ENCODE peak calls at places on chromosomes 7 and 10, in six cellular contexts. One of them, this sample, is unnamed.

GRCh38 chr10:129525408-129525807 is 58.4 kb downstream of the MGMT start:
- DNase-seq in A549: no peak
- DNase-seq in astrocyte of the cerebellum: peak
- DNase-seq in HCT116: no peak
- DNase-seq in RWPE1: peak
- DNase-seq in epithelial cell of esophagus: peak
- DNase-seq in this sample: no peak

GRCh38 chr10:51029172-51029641 is 45.1 kb upstream of the PRKG1 start:
- DNase-seq in A549: no peak
- DNase-seq in astrocyte of the cerebellum: no peak
- DNase-seq in HCT116: no peak
- DNase-seq in RWPE1: peak
- DNase-seq in epithelial cell of esophagus: peak
- DNase-seq in this sample: no peak

GRCh38 chr10:18144928-18145327 is 4.7 kb downstream of the CACNB2 start:
- DNase-seq in A549: no peak
- DNase-seq in astrocyte of the cerebellum: no peak
- DNase-seq in HCT116: no peak
- DNase-seq in RWPE1: no peak
- DNase-seq in epithelial cell of esophagus: peak
- DNase-seq in this sample: peak

GRCh38 chr7:81510122-81510521 is 259.7 kb downstream of the HGF start:
- DNase-seq in A549: no peak
- DNase-seq in astrocyte of the cerebellum: no peak
- DNase-seq in HCT116: no peak
- DNase-seq in RWPE1: no peak
- DNase-seq in epithelial cell of esophagus: no peak
- DNase-seq in this sample: no peak

GRCh38 chr7:107596881-107597581 is 17.0 kb downstream of the BCAP29 start:
- DNase-seq in A549: no peak
- DNase-seq in astrocyte of the cerebellum: peak
- DNase-seq in HCT116: no peak
- DNase-seq in RWPE1: no peak
- DNase-seq in epithelial cell of esophagus: no peak
- DNase-seq in this sample: no peak

GRCh38 chr7:106775552-106775936 is 89.5 kb upstream of the PIK3CG start:
- DNase-seq in A549: peak
- DNase-seq in astrocyte of the cerebellum: no peak
- DNase-seq in HCT116: peak
- DNase-seq in RWPE1: peak
- DNase-seq in epithelial cell of esophagus: peak
- DNase-seq in this sample: no peak

GRCh38 chr7:28005848-28006233 is 174.8 kb downstream of the JAZF1 start:
- DNase-seq in A549: no peak
- DNase-seq in astrocyte of the cerebellum: no peak
- DNase-seq in HCT116: no peak
- DNase-seq in RWPE1: no peak
- DNase-seq in epithelial cell of esophagus: no peak
- DNase-seq in this sample: no peak

GRCh38 chr10:100970076-100970913 is 991 bp downstream of the SEMA4G start:
- DNase-seq in A549: peak
- DNase-seq in astrocyte of the cerebellum: no peak
- DNase-seq in HCT116: peak
- DNase-seq in RWPE1: peak
- DNase-seq in epithelial cell of esophagus: peak
- DNase-seq in this sample: no peak

GRCh38 chr10:65275296-65275695 is 1650.5 kb upstream of the LRRTM3 start:
- DNase-seq in A549: peak
- DNase-seq in astrocyte of the cerebellum: no peak
- DNase-seq in HCT116: no peak
- DNase-seq in RWPE1: no peak
- DNase-seq in epithelial cell of esophagus: no peak
- DNase-seq in this sample: no peak

GRCh38 chr7:78673272-78673671 is 780.2 kb downstream of the MAGI2 start:
- DNase-seq in A549: no peak
- DNase-seq in astrocyte of the cerebellum: no peak
- DNase-seq in HCT116: no peak
- DNase-seq in RWPE1: no peak
- DNase-seq in epithelial cell of esophagus: no peak
- DNase-seq in this sample: no peak

GRCh38 chr7:36633377-36633776 is 90.9 kb downstream of the AOAH start:
- DNase-seq in A549: no peak
- DNase-seq in astrocyte of the cerebellum: no peak
- DNase-seq in HCT116: no peak
- DNase-seq in RWPE1: no peak
- DNase-seq in epithelial cell of esophagus: no peak
- DNase-seq in this sample: no peak

GRCh38 chr10:119834188-119834587 is 38.5 kb downstream of the MCMBP start:
- DNase-seq in A549: no peak
- DNase-seq in astrocyte of the cerebellum: no peak
- DNase-seq in HCT116: no peak
- DNase-seq in RWPE1: no peak
- DNase-seq in epithelial cell of esophagus: peak
- DNase-seq in this sample: peak

GRCh38 chr10:101495324-101495925 is 92.6 kb downstream of the POLL start:
- DNase-seq in A549: no peak
- DNase-seq in astrocyte of the cerebellum: no peak
- DNase-seq in HCT116: peak
- DNase-seq in RWPE1: peak
- DNase-seq in epithelial cell of esophagus: peak
- DNase-seq in this sample: peak

GRCh38 chr7:29807179-29807841 is 1.0 kb downstream of the WIPF3 start:
- DNase-seq in A549: peak
- DNase-seq in astrocyte of the cerebellum: no peak
- DNase-seq in HCT116: peak
- DNase-seq in RWPE1: no peak
- DNase-seq in epithelial cell of esophagus: no peak
- DNase-seq in this sample: no peak

GRCh38 chr10:97349752-97350117 is 15.2 kb upstream of the FRAT2 start:
- DNase-seq in A549: no peak
- DNase-seq in astrocyte of the cerebellum: no peak
- DNase-seq in HCT116: no peak
- DNase-seq in RWPE1: no peak
- DNase-seq in epithelial cell of esophagus: no peak
- DNase-seq in this sample: no peak

GRCh38 chr7:92729751-92730150 is 106.6 kb downstream of the CDK6 start:
- DNase-seq in A549: no peak
- DNase-seq in astrocyte of the cerebellum: no peak
- DNase-seq in HCT116: no peak
- DNase-seq in RWPE1: no peak
- DNase-seq in epithelial cell of esophagus: no peak
- DNase-seq in this sample: no peak
- TF ChIP-seq CTCF in A549: no peak
- TF ChIP-seq CTCF in astrocyte of the cerebellum: no peak
- TF ChIP-seq CTCF in HCT116: no peak
- TF ChIP-seq CTCF in RWPE1: no peak
- TF ChIP-seq CTCF in epithelial cell of esophagus: no peak
- TF ChIP-seq CTCF in this sample: no peak

GRCh38 chr7:71506822-71507221 is 374.9 kb downstream of the GALNT17 start:
- DNase-seq in A549: no peak
- DNase-seq in astrocyte of the cerebellum: no peak
- DNase-seq in HCT116: no peak
- DNase-seq in RWPE1: no peak
- DNase-seq in epithelial cell of esophagus: no peak
- DNase-seq in this sample: no peak

GRCh38 chr7:71507665-71508064 is 375.7 kb downstream of the GALNT17 start:
- DNase-seq in A549: no peak
- DNase-seq in astrocyte of the cerebellum: no peak
- DNase-seq in HCT116: no peak
- DNase-seq in RWPE1: no peak
- DNase-seq in epithelial cell of esophagus: no peak
- DNase-seq in this sample: no peak

GRCh38 chr7:71509381-71509780 is 377.4 kb downstream of the GALNT17 start:
- DNase-seq in A549: no peak
- DNase-seq in astrocyte of the cerebellum: no peak
- DNase-seq in HCT116: no peak
- DNase-seq in RWPE1: no peak
- DNase-seq in epithelial cell of esophagus: no peak
- DNase-seq in this sample: no peak

DNA sequence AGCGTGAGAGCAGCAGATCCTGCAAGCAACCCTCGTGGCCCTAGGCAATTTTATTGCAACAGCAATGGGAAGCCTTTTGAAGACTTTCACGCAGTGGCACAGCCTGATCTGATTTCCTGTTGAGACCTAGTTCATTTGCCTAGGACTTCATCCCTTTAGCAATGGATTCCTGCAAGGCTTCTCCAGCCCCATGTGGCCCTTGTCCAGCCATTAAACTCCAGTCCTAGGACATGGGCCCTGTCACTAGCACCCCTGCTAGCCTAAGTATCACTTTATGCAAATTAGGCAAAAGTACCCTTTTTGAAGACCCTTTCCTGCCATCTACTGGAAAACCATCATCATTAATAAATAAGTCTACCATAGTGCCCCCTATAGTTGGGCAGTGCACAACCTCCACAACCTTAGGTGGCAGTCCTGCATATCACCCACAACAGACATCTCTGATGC is 379.4 kb downstream of the GALNT17 start:
- DNase-seq in A549: no peak
- DNase-seq in astrocyte of the cerebellum: no peak
- DNase-seq in HCT116: no peak
- DNase-seq in RWPE1: no peak
- DNase-seq in epithelial cell of esophagus: no peak
- DNase-seq in this sample: no peak
- TF ChIP-seq CTCF in A549: no peak
- TF ChIP-seq CTCF in astrocyte of the cerebellum: no peak
- TF ChIP-seq CTCF in HCT116: no peak
- TF ChIP-seq CTCF in RWPE1: no peak
- TF ChIP-seq CTCF in epithelial cell of esophagus: no peak
- TF ChIP-seq CTCF in this sample: no peak

GRCh38 chr10:77603529-77603927 is 34.1 kb downstream of the KCNMA1 start:
- DNase-seq in A549: no peak
- DNase-seq in astrocyte of the cerebellum: no peak
- DNase-seq in HCT116: no peak
- DNase-seq in RWPE1: peak
- DNase-seq in epithelial cell of esophagus: peak
- DNase-seq in this sample: peak

GRCh38 chr10:77604063-77604462 is 33.5 kb downstream of the KCNMA1 start:
- DNase-seq in A549: no peak
- DNase-seq in astrocyte of the cerebellum: no peak
- DNase-seq in HCT116: no peak
- DNase-seq in RWPE1: no peak
- DNase-seq in epithelial cell of esophagus: no peak
- DNase-seq in this sample: peak

GRCh38 chr10:77606751-77607150 is 30.9 kb downstream of the KCNMA1 start:
- DNase-seq in A549: no peak
- DNase-seq in astrocyte of the cerebellum: no peak
- DNase-seq in HCT116: no peak
- DNase-seq in RWPE1: peak
- DNase-seq in epithelial cell of esophagus: peak
- DNase-seq in this sample: no peak

GRCh38 chr10:77604941-77605351 is 32.7 kb downstream of the KCNMA1 start:
- DNase-seq in A549: no peak
- DNase-seq in astrocyte of the cerebellum: no peak
- DNase-seq in HCT116: no peak
- DNase-seq in RWPE1: no peak
- DNase-seq in epithelial cell of esophagus: no peak
- DNase-seq in this sample: no peak

DNA sequence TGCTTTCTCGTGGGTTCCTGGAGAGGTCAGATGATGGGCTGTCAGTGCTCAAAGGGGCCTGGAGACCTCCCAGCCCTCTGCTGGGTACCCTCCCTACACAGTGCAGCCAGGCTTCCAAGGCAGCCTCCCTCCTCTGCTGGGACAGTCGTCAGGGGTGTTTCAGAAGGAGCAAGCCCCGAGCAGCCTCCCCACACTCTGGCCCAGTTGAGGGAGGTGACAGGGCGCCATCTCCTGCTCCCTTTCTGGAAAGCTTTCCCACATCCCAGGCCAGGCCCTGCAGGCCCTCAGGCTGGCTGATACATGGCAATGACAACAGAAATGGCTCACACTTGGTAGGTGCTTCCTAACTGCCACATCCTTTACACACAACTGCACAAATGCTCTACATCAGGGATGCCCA is 32.1 kb downstream of the KCNMA1 start:
- DNase-seq in A549: no peak
- DNase-seq in astrocyte of the cerebellum: no peak
- DNase-seq in HCT116: no peak
- DNase-seq in RWPE1: no peak
- DNase-seq in epithelial cell of esophagus: peak
- DNase-seq in this sample: no peak
- TF ChIP-seq CTCF in A549: peak
- TF ChIP-seq CTCF in astrocyte of the cerebellum: peak
- TF ChIP-seq CTCF in HCT116: peak
- TF ChIP-seq CTCF in RWPE1: no peak
- TF ChIP-seq CTCF in epithelial cell of esophagus: no peak
- TF ChIP-seq CTCF in this sample: no peak

GRCh38 chr10:5663692-5664427 is 2.5 kb downstream of the ASB13 start:
- DNase-seq in A549: peak
- DNase-seq in astrocyte of the cerebellum: no peak
- DNase-seq in HCT116: no peak
- DNase-seq in RWPE1: no peak
- DNase-seq in epithelial cell of esophagus: no peak
- DNase-seq in this sample: no peak

GRCh38 chr10:5669609-5670008 is 3.2 kb upstream of the ASB13 start:
- DNase-seq in A549: no peak
- DNase-seq in astrocyte of the cerebellum: no peak
- DNase-seq in HCT116: no peak
- DNase-seq in RWPE1: no peak
- DNase-seq in epithelial cell of esophagus: no peak
- DNase-seq in this sample: no peak

GRCh38 chr10:5668429-5668828 is 2.0 kb upstream of the ASB13 start:
- DNase-seq in A549: no peak
- DNase-seq in astrocyte of the cerebellum: no peak
- DNase-seq in HCT116: no peak
- DNase-seq in RWPE1: no peak
- DNase-seq in epithelial cell of esophagus: no peak
- DNase-seq in this sample: no peak

GRCh38 chr10:5665380-5666323 is 743 bp downstream of the ASB13 start:
- DNase-seq in A549: peak
- DNase-seq in astrocyte of the cerebellum: no peak
- DNase-seq in HCT116: no peak
- DNase-seq in RWPE1: no peak
- DNase-seq in epithelial cell of esophagus: no peak
- DNase-seq in this sample: no peak

DNA sequence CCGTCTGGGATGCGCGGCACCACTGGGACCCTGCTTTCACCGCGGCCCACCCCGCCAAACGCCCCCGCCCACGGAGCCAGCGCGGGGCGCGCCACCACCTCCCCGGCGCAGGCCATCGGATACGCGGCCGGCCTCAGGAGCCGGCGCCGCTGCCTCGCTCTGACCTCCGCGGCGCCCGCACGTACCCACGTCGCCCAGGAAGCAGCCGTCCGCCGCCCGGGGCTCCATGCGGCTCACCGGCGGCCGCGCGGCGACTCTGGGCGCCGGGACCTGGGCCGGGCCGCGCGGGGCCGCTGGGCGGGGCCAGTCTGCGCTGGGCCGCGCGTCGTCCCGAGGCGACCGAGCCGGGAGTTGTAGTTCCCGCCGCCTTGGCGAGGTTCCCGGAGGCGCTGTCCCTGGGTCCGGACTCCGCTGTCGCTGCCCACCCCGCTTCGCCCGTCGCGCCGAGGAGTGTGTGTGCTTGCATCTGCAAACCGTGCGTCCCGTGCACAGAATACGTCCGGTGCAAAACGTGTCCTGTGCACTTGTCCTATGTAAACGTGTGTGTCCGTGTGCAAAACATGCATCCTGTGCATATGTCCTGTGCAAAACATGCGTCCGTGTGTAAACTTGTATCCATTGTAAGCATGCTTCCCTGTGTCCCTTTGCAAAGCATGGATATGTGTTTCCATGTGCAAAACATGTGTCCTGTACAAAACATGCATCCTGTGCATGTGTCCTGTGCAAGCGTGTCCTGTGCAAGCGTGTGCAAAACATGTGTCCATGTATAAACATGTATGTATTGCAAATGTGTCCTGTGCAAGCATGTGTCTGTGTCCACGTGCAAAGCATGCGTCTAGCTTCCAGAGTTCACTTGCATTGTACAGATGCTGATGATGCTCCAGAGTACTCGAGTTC is at the start of gene ASB13:
- DNase-seq in A549: peak
- DNase-seq in astrocyte of the cerebellum: no peak
- DNase-seq in HCT116: peak
- DNase-seq in RWPE1: peak
- DNase-seq in epithelial cell of esophagus: peak
- DNase-seq in this sample: peak
- TF ChIP-seq CTCF in A549: no peak
- TF ChIP-seq CTCF in astrocyte of the cerebellum: no peak
- TF ChIP-seq CTCF in HCT116: no peak
- TF ChIP-seq CTCF in RWPE1: no peak
- TF ChIP-seq CTCF in epithelial cell of esophagus: no peak
- TF ChIP-seq CTCF in this sample: no peak